ENCODE peak calls at places on chromosome 19, in six cellular contexts. K is GM12892, V is esophagus muscularis mucosa, J is vagina, E is sigmoid colon, F is H1. O is an unnamed sample.

GRCh38 chr19:2329528-2329927 is 1.0 kb downstream of the SPPL2B start:
- DNase-seq in K (no peak), V (no peak), J (no peak), E (no peak), F (no peak), O (no peak)

GRCh38 chr19:16160943-16161560 is 12.3 kb downstream of the CIB3 start:
- DNase-seq in K (no peak), V (no peak), J (no peak), E (no peak), F (no peak), O (no peak)

GRCh38 chr19:35601971-35602370 is 10.6 kb upstream of the HAUS5 start:
- DNase-seq in K (no peak), V (no peak), J (no peak), E (no peak), F (no peak), O (no peak)

GRCh38 chr19:32164384-32164992 is 180.9 kb upstream of the ZNF507 start:
- DNase-seq in K (no peak), V (peak; percentile 42), J (peak; percentile 34), E (no peak), F (no peak), O (no peak)

GRCh38 chr19:50510700-50511068 is 307 bp downstream of the JOSD2 start:
- DNase-seq in K (no peak), V (peak; percentile 79), J (no peak), E (no peak), F (no peak), O (no peak)

GRCh38 chr19:1967087-1967608 is 26.2 kb downstream of the CSNK1G2 start:
- DNase-seq in K (no peak), V (no peak), J (no peak), E (no peak), F (no peak), O (no peak)

GRCh38 chr19:44111910-44112463 is 1.2 kb upstream of the ZNF225 start:
- DNase-seq in K (no peak), V (no peak), J (no peak), E (no peak), F (peak; percentile 88), O (no peak)

GRCh38 chr19:370641-371330 is 26.2 kb upstream of the MIER2 start:
- DNase-seq in K (no peak), V (no peak), J (no peak), E (peak; percentile 38), F (no peak), O (no peak)

GRCh38 chr19:45507864-45508680 is 793 bp downstream of the VASP start:
- DNase-seq in K (no peak), V (no peak), J (no peak), E (peak; percentile 89), F (no peak), O (no peak)

GRCh38 chr19:9958451-9958850 is 22.1 kb upstream of the OLFM2 start:
- DNase-seq in K (no peak), V (no peak), J (no peak), E (no peak), F (no peak), O (no peak)

GRCh38 chr19:3693030-3693925 is 7.0 kb downstream of the PIP5K1C start:
- DNase-seq in K (no peak), V (no peak), J (no peak), E (no peak), F (no peak), O (no peak)

GRCh38 chr19:2974342-2974932 is 2.9 kb upstream of the TLE6 start:
- DNase-seq in K (no peak), V (no peak), J (no peak), E (peak; percentile 80), F (no peak), O (no peak)

GRCh38 chr19:58477871-58478270 is 1.7 kb downstream of the ZNF446 start:
- DNase-seq in K (no peak), V (no peak), J (peak; percentile 86), E (no peak), F (no peak), O (no peak)

GRCh38 chr19:53906211-53907192 is 2.6 kb upstream of the CACNG7 start:
- DNase-seq in K (peak; percentile 75), V (no peak), J (no peak), E (no peak), F (no peak), O (peak; percentile 71)

GRCh38 chr19:53102186-53102585 is 1.0 kb downstream of the ZNF160 start:
- DNase-seq in K (no peak), V (no peak), J (no peak), E (no peak), F (no peak), O (no peak)

GRCh38 chr19:31693870-31694269 is 344.6 kb upstream of the TSHZ3 start:
- DNase-seq in K (no peak), V (peak; percentile 68), J (peak; percentile 62), E (no peak), F (no peak), O (no peak)

GRCh38 chr19:58482372-58482771 is 6.2 kb downstream of the ZNF446 start:
- DNase-seq in K (no peak), V (no peak), J (no peak), E (no peak), F (no peak), O (no peak)

GRCh38 chr19:27765397-27765796 is 1447.6 kb downstream of the UQCRFS1 start:
- DNase-seq in K (no peak), V (peak; percentile 81), J (no peak), E (no peak), F (no peak), O (no peak)

GRCh38 chr19:40279761-40280607 is 5.2 kb downstream of the AKT2 start:
- DNase-seq in K (no peak), V (no peak), J (no peak), E (no peak), F (no peak), O (no peak)

GRCh38 chr19:9967326-9967725 is 31.0 kb upstream of the OLFM2 start:
- DNase-seq in K (no peak), V (no peak), J (no peak), E (no peak), F (no peak), O (no peak)

GRCh38 chr19:10566658-10567410 is 1.0 kb upstream of the KRI1 start:
- DNase-seq in K (no peak), V (no peak), J (no peak), E (no peak), F (no peak), O (no peak)

GRCh38 chr19:33246729-33247440 is 21.2 kb upstream of the SLC7A10 start:
- DNase-seq in K (no peak), V (no peak), J (no peak), E (no peak), F (no peak), O (no peak)

DNA sequence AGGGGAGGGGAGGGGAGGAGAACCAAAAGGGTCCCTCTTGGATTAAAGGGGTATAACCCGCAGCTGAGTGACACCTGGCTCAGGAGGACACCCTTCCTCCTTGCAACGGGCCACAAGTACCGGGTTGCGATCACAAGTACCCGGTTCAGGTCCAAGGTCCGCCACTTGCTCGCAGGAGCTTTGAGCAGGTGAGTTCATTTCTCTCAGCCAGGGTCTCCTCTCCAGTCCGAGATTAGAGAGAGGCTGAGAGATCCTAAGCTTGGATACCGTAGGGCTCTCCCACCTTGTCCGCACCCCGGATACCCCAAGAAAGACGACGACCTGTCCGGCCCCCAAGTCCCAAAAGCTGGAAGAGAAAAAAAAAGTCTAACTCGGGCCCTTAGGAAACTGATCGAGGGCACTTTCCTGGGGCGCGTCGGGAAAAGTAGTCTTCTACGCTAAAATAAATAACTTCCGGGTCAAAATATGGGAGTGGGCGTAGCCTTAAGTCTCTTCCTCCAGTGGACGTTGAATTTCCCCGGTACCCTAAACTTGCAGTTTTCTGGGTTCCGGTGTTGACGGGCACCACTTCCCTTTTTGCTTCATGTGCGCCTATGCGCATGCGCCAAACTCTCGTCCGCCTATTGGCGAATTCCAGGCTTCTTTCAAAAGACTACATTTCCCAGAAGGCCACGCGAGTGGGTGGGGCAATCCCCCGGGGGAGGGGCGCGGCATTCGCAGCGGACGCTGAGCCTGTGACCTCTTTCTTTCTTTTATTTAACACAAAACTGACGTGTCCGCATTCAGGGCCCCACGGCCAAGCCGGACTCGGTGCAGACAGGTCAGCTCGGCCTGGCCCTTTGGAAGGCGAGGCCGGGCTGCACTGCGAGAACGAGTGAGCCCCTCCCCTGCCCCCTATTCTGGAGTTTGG is 4.4 kb downstream of the C19orf67 start:
- DNase-seq in K (peak; percentile 95), V (peak; percentile 100), J (peak; percentile 99), E (peak; percentile 100), F (peak; percentile 97), O (peak; percentile 93)
- TF ChIP-seq POLR2A in K (peak; percentile 71), V (peak; percentile 49), J (peak; percentile 13), E (no peak), F (no peak), O (peak; percentile 39)

DNA sequence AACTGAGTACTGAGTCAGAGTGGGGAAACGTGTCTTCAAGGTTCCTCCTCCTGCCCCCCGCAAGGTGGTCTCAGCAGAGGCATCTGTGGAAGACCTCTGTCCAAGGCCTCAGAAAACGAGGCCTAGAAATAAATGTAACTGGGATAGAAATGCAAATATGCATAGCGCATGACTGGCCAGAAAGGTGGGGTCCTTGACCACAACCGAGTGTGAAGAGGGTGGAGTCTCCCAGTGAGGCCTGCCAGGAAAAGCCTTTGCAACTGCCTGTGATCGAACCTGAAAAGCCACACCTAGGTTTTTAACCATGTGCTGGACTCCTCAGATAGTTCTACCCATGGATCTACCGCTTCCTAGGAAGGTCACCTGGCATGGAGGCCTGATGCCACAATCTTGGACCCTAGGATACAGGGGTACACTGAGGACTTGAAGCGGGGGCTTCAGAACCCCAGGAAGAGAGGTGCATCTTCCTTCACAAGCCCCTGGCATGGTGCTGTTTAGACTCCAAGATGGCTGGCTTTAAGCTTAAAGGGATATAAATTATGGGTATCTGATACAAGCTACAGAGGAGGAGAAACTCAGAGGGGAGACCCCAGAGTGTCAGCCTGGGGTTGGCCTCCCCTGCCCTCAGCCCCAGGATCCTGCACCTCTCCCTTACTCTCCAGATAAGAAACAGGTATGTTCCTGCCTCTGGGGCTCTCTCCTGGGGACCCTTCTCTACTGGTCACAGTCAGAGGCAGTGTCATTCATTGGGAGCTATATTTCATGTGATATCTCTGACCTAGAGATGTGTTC is 18.3 kb upstream of the SIGLEC6 start:
- DNase-seq in K (no peak), V (no peak), J (no peak), E (no peak), F (no peak), O (no peak)
- TF ChIP-seq POLR2AphosphoS5 in K (no peak), V (no peak), J (no peak), E (no peak), F (no peak), O (no peak)

GRCh38 chr19:41911889-41912731 is 16.1 kb downstream of the ERFL start:
- DNase-seq in K (no peak), V (no peak), J (no peak), E (no peak), F (no peak), O (no peak)
- TF ChIP-seq POLR2A in K (peak; percentile 12), V (no peak), J (no peak), E (no peak), F (no peak), O (peak; percentile 24)

DNA sequence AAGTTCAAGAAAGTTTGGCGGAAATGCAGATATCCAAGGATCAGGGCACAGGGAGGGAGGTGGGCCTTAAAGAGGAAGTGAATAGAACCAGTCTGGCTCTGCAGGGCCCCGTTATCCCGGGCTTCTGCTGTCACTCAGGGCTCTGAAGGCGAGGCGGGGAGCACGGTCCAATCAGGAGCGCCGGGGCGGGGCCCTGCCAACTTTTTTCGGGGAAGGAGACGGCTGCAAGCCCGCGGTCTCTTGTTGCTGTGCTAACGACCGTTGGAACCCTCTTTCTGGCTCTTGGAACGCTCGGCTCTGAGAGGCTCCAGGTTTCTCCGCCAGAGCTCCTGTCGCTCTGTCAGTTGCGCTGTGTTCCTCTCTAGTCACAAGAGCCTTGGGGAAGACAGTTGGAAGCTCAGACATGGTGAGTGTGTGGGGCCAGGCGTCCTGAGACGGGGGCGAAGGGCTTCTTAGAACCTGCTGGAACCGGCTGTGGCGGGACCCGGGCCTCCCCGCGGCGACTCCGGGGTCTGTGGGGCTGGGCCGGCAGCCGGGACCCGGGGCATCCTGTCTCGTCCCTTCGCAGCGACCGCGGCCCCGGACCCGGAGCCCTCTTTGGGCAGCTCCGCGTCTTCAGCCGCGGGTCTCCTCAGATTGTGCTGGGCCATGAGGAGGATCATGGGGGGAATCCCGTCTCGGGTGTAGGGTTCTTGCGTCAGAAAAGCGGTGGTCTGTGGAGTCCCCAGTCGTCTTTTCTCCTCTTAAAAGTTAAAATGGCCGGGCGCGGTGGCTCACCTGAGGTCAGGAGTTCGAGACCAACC is 27.7 kb downstream of the ZNF844 start:
- DNase-seq in K (peak; percentile 86), V (peak; percentile 96), J (no peak), E (peak; percentile 92), F (peak; percentile 81), O (peak; percentile 84)
- TF ChIP-seq POLR2AphosphoS5 in K (peak; percentile 51), V (peak; percentile 61), J (peak; percentile 43), E (peak; percentile 62), F (peak; percentile 77), O (peak; percentile 36)